ENCODE peak calls at places on chromosomes 12 and 14, in ten cellular contexts. H is astrocyte, J is thyroid gland, B is heart left ventricle, Q is SJCRH30, O is tibial nerve, Y is lower lobe of right lung, R is MM.1S, C is right cardiac atrium, F is IMR-90. I is an unnamed sample. For H3K4me1, the result is how much of the 10 kb centered on the place peaks cover.

GRCh38 chr12:80241576-80242273 is 142.4 kb downstream of the OTOGL start:
- DNase-seq in H (peak), J (peak), B (no peak), Q (no peak), O (peak), Y (no peak), R (no peak), C (no peak), F (peak), I (no peak)

GRCh38 chr12:20547788-20548575 is 147.2 kb upstream of the SLCO1C1 start:
- DNase-seq in H (peak), J (no peak), B (no peak), Q (no peak), O (no peak), Y (no peak), R (no peak), C (no peak), F (peak), I (no peak)

GRCh38 chr14:103519837-103520212 is 2.8 kb downstream of the CKB start:
- DNase-seq in H (no peak), J (peak), B (no peak), Q (no peak), O (no peak), Y (peak), R (no peak), C (peak), F (no peak), I (peak)

GRCh38 chr12:53838978-53839377 is 87.2 kb upstream of the CISTR start:
- DNase-seq in H (no peak), J (no peak), B (no peak), Q (no peak), O (no peak), Y (no peak), R (no peak), C (no peak), F (no peak), I (no peak)

GRCh38 chr12:130752692-130753230 is 36.7 kb upstream of the RIMBP2 start:
- DNase-seq in H (no peak), J (no peak), B (no peak), Q (no peak), O (no peak), Y (no peak), R (no peak), C (no peak), F (no peak), I (no peak)

GRCh38 chr14:21026251-21026987 is 1.6 kb upstream of the NDRG2 start:
- DNase-seq in H (no peak), J (no peak), B (no peak), Q (no peak), O (peak), Y (no peak), R (no peak), C (peak), F (no peak), I (no peak)

GRCh38 chr12:116864371-116865160 is 16.7 kb downstream of the HRK start:
- DNase-seq in H (peak), J (no peak), B (no peak), Q (no peak), O (no peak), Y (no peak), R (no peak), C (no peak), F (peak), I (no peak)

GRCh38 chr12:118330421-118331018 is 42.2 kb downstream of the TAOK3 start:
- DNase-seq in H (peak), J (no peak), B (no peak), Q (no peak), O (no peak), Y (no peak), R (no peak), C (no peak), F (peak), I (no peak)

GRCh38 chr14:35446450-35446849 is 41.9 kb upstream of the NFKBIA start:
- DNase-seq in H (no peak), J (no peak), B (no peak), Q (no peak), O (no peak), Y (no peak), R (no peak), C (no peak), F (no peak), I (no peak)

GRCh38 chr14:33163109-33163508 is 224.4 kb downstream of the NPAS3 start:
- DNase-seq in H (no peak), J (no peak), B (no peak), Q (no peak), O (no peak), Y (no peak), R (no peak), C (no peak), F (no peak), I (no peak)

GRCh38 chr12:93390565-93391297 is 13.0 kb downstream of the NUDT4 start:
- DNase-seq in H (no peak), J (peak), B (no peak), Q (no peak), O (no peak), Y (no peak), R (no peak), C (no peak), F (no peak), I (no peak)
- H3K4me3 ChIP-seq in H (no peak), J (no peak), B (no peak), Q (no peak), O (no peak), Y (no peak), R (no peak), C (no peak), F (no peak), I (no peak)

DNA sequence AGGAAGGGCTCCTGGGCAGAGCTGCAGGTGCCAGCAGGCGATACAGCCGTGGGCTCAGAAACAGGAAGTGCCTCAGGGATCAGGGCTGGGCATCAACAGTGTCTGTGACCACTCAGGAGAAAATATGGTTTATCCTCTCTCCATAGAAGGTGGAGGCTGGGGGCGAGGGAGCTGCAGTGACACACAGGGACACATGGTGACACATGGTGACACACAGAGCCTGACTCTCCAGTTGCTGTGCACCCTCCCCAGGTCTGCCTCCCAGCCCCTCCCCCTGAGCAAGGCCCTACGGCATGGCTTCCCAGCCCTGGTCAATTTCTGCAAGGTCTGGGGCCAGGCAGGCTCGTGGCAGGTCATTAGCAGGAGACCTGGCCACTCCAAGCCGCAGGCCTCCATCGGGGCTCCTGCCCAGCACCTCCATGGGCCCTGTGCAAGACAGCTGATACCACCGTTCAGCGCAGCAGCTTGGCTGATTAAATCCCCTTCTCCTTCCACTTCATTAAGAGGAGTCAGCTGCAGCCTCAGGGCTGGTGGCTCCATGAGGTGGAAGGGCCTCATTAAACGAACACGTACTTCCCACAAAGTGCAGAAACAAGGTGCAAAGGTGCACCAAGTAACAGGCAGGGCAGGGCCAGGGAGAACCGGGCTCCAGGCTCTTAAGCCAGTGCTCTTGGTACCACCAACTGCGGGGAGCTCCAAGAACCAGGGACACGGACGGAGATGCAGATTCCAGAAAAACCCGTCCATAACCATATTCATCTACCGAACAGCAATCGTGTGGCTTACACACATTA is 60.7 kb downstream of the CCNK start:
- DNase-seq in H (no peak), J (no peak), B (no peak), Q (peak), O (no peak), Y (no peak), R (no peak), C (peak), F (no peak), I (no peak)
- H3K27ac ChIP-seq in H (no peak), J (no peak), B (peak), Q (no peak), O (no peak), Y (no peak), R (no peak), C (no peak), F (no peak), I (no peak)

GRCh38 chr14:49622022-49622607 is 1.5 kb downstream of the MGAT2 start:
- DNase-seq in H (no peak), J (no peak), B (no peak), Q (peak), O (no peak), Y (no peak), R (no peak), C (no peak), F (no peak), I (no peak)
- H3K4me1 ChIP-seq in H (under half), J (under half), B (under half), Q (under half), O (under half), Y (under half), R (under half), C (under half), F (under half), I (under half)

DNA sequence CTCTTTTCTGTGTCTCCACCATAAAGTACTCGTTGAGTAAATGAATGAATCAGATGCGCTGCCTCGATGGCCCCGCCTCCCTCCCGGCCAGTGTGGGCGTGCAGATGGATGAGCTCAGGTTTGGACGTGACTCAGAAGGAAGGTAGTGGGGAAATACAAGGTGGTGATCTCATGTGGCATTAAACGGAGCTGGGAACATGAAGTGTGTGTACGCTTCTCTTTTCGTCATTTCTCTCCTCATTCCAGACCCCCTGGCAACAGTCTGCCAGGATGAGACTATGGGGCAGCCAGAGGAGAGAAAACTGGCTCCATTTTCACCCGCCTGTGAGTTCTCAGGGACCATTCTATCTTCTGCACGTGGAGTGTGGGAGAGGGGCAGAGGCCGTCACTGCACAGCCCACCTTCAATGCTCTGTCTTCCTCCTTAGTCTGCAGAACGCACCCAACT is 91.6 kb downstream of the TSPAN9 start:
- DNase-seq in H (peak), J (no peak), B (no peak), Q (no peak), O (no peak), Y (no peak), R (no peak), C (no peak), F (peak), I (no peak)
- H3K4me3 ChIP-seq in H (no peak), J (no peak), B (no peak), Q (no peak), O (no peak), Y (no peak), R (no peak), C (no peak), F (no peak), I (no peak)

DNA sequence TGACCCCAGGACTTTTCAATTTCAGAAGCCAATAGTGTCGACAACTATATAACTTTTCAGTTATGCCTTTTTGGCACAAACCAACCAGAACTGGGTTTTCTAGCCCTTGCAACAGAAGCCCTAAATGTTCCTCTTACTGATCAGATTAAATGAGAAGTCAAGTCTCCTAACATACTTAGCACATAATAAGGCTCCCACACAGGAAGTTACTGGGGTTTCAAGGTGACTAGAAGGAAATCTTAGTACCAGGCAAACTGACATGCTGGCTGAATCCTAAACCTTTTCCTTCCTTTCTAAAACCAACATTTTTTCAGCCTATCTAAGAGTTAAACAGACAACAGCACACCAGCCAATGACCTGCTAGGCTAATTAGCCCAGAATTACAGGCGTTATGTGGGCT is 755.5 kb downstream of the MED13L start:
- DNase-seq in H (no peak), J (no peak), B (no peak), Q (no peak), O (no peak), Y (no peak), R (no peak), C (no peak), F (no peak), I (no peak)
- H3K27ac ChIP-seq in H (no peak), J (no peak), B (no peak), Q (no peak), O (no peak), Y (no peak), R (no peak), C (no peak), F (no peak), I (no peak)

GRCh38 chr14:101223147-101223546 is 319.6 kb upstream of the RTL1 start:
- DNase-seq in H (no peak), J (no peak), B (no peak), Q (no peak), O (no peak), Y (no peak), R (no peak), C (no peak), F (no peak), I (no peak)

GRCh38 chr14:101220921-101221510 is 317.5 kb upstream of the RTL1 start:
- DNase-seq in H (no peak), J (no peak), B (no peak), Q (no peak), O (no peak), Y (no peak), R (no peak), C (peak), F (no peak), I (no peak)

GRCh38 chr14:101221549-101222160 is 318.1 kb upstream of the RTL1 start:
- DNase-seq in H (no peak), J (no peak), B (no peak), Q (no peak), O (no peak), Y (no peak), R (no peak), C (peak), F (no peak), I (no peak)

GRCh38 chr14:101223561-101224162 is 320.1 kb upstream of the RTL1 start:
- DNase-seq in H (no peak), J (no peak), B (no peak), Q (no peak), O (no peak), Y (no peak), R (no peak), C (peak), F (no peak), I (no peak)

GRCh38 chr14:101222362-101223090 is 319.0 kb upstream of the RTL1 start:
- DNase-seq in H (no peak), J (no peak), B (no peak), Q (no peak), O (no peak), Y (no peak), R (no peak), C (peak), F (no peak), I (no peak)
- H3K4me1 ChIP-seq in H (under half), J (under half), B (under half), Q (under half), O (under half), Y (under half), R (under half), C (under half), F (under half), I (under half)

I was measured in pancreas.